ENCODE peak calls at places on chromosomes 7 and 10, in six cellular contexts. M is heart right ventricle, U is colonic mucosa, K is upper lobe of right lung, A is IMR-90, W is fibroblast of lung. P is an unnamed sample.

GRCh38 chr10:1412531-1413189 is 324.7 kb downstream of the ADARB2 start:
- DNase-seq in W (no peak), K (no peak), M (no peak), U (no peak), A (no peak), P (no peak)

GRCh38 chr7:130356121-130356759 is 11.6 kb downstream of the CPA5 start:
- DNase-seq in K (no peak), W (peak), M (peak), U (no peak), A (peak), P (no peak)

GRCh38 chr10:52437205-52437646 is 123.1 kb downstream of the DKK1 start:
- DNase-seq in K (no peak), A (peak), W (no peak), M (no peak), U (no peak), P (no peak)

GRCh38 chr7:136074840-136075239 is 97.7 kb upstream of the MTPN start:
- DNase-seq in U (no peak), A (no peak), K (no peak), M (no peak), W (no peak), P (no peak)

GRCh38 chr7:143361552-143362125 is 874 bp downstream of the FAM131B start:
- DNase-seq in W (no peak), U (no peak), K (no peak), A (no peak), M (no peak), P (no peak)

GRCh38 chr10:34286136-34286739 is 528.9 kb downstream of the PARD3 start:
- DNase-seq in W (peak), U (no peak), A (peak), K (no peak), M (no peak), P (no peak)

GRCh38 chr10:130425881-130426435 is 289.8 kb downstream of the GLRX3 start:
- DNase-seq in M (no peak), W (no peak), K (no peak), U (no peak), A (no peak), P (no peak)

GRCh38 chr10:126229701-126230100 is 158.6 kb downstream of the ADAM12 start:
- DNase-seq in M (no peak), W (no peak), K (no peak), U (no peak), A (no peak), P (no peak)

GRCh38 chr7:2494191-2495130 is 18.3 kb upstream of the GRIFIN start:
- DNase-seq in U (no peak), W (no peak), K (no peak), A (no peak), M (no peak), P (no peak)

GRCh38 chr10:3652886-3653285 is 132.1 kb downstream of the KLF6 start:
- DNase-seq in W (no peak), M (no peak), K (no peak), A (peak), U (no peak), P (peak)

GRCh38 chr10:17923728-17924127 is 28.0 kb upstream of the SLC39A12 start:
- DNase-seq in M (no peak), K (no peak), A (peak), W (peak), U (peak), P (no peak)

GRCh38 chr10:104080762-104081161 is 4.9 kb downstream of the COL17A1 start:
- DNase-seq in M (no peak), A (peak), U (no peak), W (peak), K (no peak), P (peak)

GRCh38 chr10:43235070-43235900 is 31.6 kb downstream of the RASGEF1A start:
- DNase-seq in M (no peak), U (no peak), A (no peak), K (peak), W (no peak), P (no peak)

GRCh38 chr7:146773506-146773905 is 656.9 kb downstream of the CNTNAP2 start:
- DNase-seq in K (no peak), W (no peak), M (no peak), U (no peak), A (no peak), P (no peak)

GRCh38 chr7:43588477-43589132 is 5.7 kb downstream of the STK17A start:
- DNase-seq in U (no peak), W (peak), K (no peak), A (no peak), M (no peak), P (no peak)

GRCh38 chr7:29099896-29100847 is 46.2 kb downstream of the CPVL start:
- DNase-seq in K (no peak), U (no peak), M (no peak), A (no peak), W (no peak), P (no peak)

GRCh38 chr10:5518143-5518542 is 6.6 kb upstream of the CALML3 start:
- DNase-seq in U (peak), K (no peak), M (no peak), W (no peak), A (no peak), P (no peak)

GRCh38 chr10:93790454-93790853 is 32.7 kb downstream of the LGI1 start:
- DNase-seq in A (no peak), W (no peak), K (no peak), U (no peak), M (no peak), P (no peak)

GRCh38 chr7:111886233-111886632 is 320.0 kb downstream of the DOCK4 start:
- DNase-seq in M (no peak), A (no peak), W (no peak), K (no peak), U (no peak), P (no peak)

GRCh38 chr7:98323597-98324322 is 42.3 kb downstream of the BRI3 start:
- DNase-seq in M (no peak), A (peak), U (no peak), K (peak), W (peak), P (no peak)

GRCh38 chr7:95335093-95335492 is 10.8 kb upstream of the PON1 start:
- DNase-seq in K (no peak), U (no peak), M (no peak), A (peak), W (peak), P (no peak)

GRCh38 chr10:28312572-28312971 is 9.7 kb upstream of the MPP7 start:
- DNase-seq in A (no peak), W (no peak), M (no peak), K (no peak), U (no peak), P (no peak)

GRCh38 chr10:132974886-132975881 is 32.8 kb upstream of the CFAP46 start:
- DNase-seq in M (no peak), U (no peak), A (no peak), W (peak), K (peak), P (no peak)

GRCh38 chr10:20885678-20886077 is 11.4 kb downstream of the NEBL start:
- DNase-seq in W (peak), A (no peak), U (no peak), K (no peak), M (no peak), P (no peak)
- H3K4me3 ChIP-seq in W (no peak), A (no peak), U (no peak), K (no peak), M (no peak), P (no peak)

DNA sequence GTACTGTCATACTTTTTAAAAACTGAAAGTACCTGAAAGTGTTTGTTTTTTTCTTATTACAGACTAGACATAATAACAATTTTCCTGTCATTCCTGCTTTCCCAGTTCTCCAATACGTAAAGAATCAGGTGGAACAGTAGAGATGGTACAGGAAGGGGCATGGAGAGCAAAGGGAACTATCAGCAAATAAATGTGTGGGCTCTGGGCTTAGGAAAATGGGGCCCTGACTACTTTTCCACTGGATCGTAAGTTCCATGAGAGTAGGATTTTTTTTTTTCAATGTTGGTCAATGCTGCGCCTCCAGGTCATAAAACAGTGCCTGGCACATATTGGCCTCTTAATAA is 15.2 kb upstream of the FAS start:
- DNase-seq in M (no peak), K (no peak), A (no peak), W (no peak), U (no peak), P (no peak)
- H3K4me3 ChIP-seq in M (peak), K (peak), A (peak), W (peak), U (peak), P (peak)

DNA sequence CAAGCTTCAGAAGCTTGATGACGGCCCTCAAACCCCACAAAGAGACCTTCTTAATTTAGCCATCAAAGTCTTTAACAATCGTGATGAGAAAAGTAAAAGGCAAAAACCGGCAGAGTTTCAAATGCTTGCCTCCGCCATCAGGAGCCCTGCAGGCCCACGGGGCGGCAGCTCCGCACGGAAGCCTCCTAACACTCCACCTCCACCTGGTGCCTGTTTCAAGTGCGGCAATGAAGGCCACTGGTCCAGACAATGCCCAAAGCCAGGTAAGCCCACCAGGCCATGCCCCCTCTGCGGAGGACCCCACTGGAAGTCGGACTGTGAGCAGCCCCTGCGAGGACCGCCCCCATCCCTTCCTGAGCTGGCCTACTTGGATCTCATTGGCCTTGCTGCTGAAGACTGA is 43.6 kb downstream of the CBX3 start:
- DNase-seq in U (no peak), A (no peak), K (no peak), W (no peak), M (no peak), P (no peak)
- H3K4me3 ChIP-seq in U (no peak), A (no peak), K (no peak), W (no peak), M (no peak), P (no peak)

GRCh38 chr10:110268442-110268841 is 36.3 kb downstream of the SMNDC1 start:
- DNase-seq in U (no peak), A (no peak), M (peak), W (no peak), K (no peak), P (no peak)

GRCh38 chr10:110265573-110266193 is 39.0 kb downstream of the SMNDC1 start:
- DNase-seq in A (no peak), W (no peak), U (no peak), M (no peak), K (no peak), P (no peak)

GRCh38 chr10:110269641-110270318 is 34.9 kb downstream of the SMNDC1 start:
- DNase-seq in U (peak), A (peak), K (no peak), M (peak), W (peak), P (no peak)

GRCh38 chr10:110267246-110267645 is 37.5 kb downstream of the SMNDC1 start:
- DNase-seq in W (no peak), K (no peak), A (no peak), U (no peak), M (no peak), P (no peak)

GRCh38 chr10:110268931-110269640 is 35.6 kb downstream of the SMNDC1 start:
- DNase-seq in A (no peak), U (no peak), M (no peak), W (no peak), K (no peak), P (no peak)
- H3K4me3 ChIP-seq in A (no peak), U (no peak), M (no peak), W (peak), K (peak), P (no peak)

DNA sequence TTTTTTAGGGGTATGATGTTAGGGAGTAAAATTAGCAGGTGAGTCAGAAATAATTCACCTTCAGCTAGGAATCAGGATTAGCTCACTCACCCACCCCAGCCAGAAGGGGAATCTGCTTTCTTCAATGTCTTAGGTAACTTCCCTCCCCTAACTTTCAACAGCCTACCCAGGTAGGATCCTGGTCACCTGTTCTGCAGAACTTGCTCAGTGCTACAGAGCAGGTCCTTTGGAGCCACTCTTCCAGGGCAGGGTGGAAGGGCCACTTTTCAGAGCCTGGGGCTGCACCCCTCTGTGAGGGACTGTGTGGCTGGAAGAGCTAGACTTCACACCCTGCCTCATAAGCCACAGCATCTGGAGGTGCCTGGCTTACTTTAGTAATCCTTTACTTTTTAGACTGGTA is 58.1 kb downstream of the SHH start:
- DNase-seq in A (no peak), M (no peak), K (no peak), U (no peak), W (no peak), P (no peak)
- H3K4me3 ChIP-seq in A (no peak), M (no peak), K (no peak), U (no peak), W (no peak), P (no peak)

GRCh38 chr10:128854965-128855364 is 612.1 kb upstream of the MGMT start:
- DNase-seq in A (no peak), M (peak), W (peak), U (peak), K (peak), P (no peak)

GRCh38 chr10:128851726-128852125 is 615.3 kb upstream of the MGMT start:
- DNase-seq in U (no peak), A (no peak), K (no peak), M (no peak), W (no peak), P (no peak)

GRCh38 chr10:128852449-128852848 is 614.6 kb upstream of the MGMT start:
- DNase-seq in U (no peak), W (no peak), M (no peak), K (no peak), A (no peak), P (no peak)

GRCh38 chr10:128852902-128853301 is 614.1 kb upstream of the MGMT start:
- DNase-seq in K (no peak), M (no peak), W (no peak), U (no peak), A (no peak), P (no peak)

DNA sequence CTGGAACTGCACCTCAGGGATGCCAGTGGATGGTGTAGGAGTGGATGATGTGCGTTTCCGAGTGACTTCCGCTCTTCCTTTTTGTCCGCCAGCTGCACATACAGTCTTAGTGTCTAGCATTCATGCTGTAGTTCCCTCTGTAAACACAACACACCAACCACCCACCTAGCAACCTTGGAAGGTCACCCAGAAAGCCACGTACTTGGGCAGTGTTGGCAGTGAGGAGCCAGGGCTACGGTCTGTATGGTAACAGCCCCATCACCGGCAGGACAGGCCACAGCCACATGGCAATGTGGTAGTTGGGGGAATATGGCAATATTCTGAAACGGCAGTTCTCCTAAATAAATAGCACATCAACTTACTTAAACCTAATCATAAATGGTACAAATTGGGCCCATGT is 613.5 kb upstream of the MGMT start:
- DNase-seq in W (no peak), A (no peak), U (no peak), M (no peak), K (no peak), P (no peak)
- H3K4me3 ChIP-seq in W (no peak), A (no peak), U (no peak), M (no peak), K (no peak), P (no peak)

GRCh38 chr7:39855325-39855674 is 94.8 kb upstream of the CDK13 start:
- DNase-seq in K (no peak), A (no peak), W (no peak), U (no peak), M (no peak), P (no peak)
- H3K4me3 ChIP-seq in K (peak), A (peak), W (no peak), U (peak), M (peak), P (no peak)

GRCh38 chr7:11623093-11623678 is 208.8 kb downstream of the THSD7A start:
- DNase-seq in U (no peak), W (peak), A (no peak), K (no peak), M (no peak), P (no peak)
- H3K4me3 ChIP-seq in U (no peak), W (no peak), A (no peak), K (no peak), M (no peak), P (no peak)

P was measured in Jurkat, Clone E6-1.